ENCODE peak calls at places on chromosomes 1 and 21, in ten cellular contexts. D, P, Z, I, J, R, T, B, M and N are unnamed samples.

GRCh38 chr1:9413877-9414213 is 121.2 kb downstream of the SPSB1 start:
- DNase-seq in R (peak; percentile 96), B (no peak), I (no peak), Z (no peak), J (no peak), T (no peak), M (no peak), D (no peak), P (no peak), N (no peak)

GRCh38 chr1:15758953-15759661 is 512 bp downstream of the FBLIM1 start:
- DNase-seq in T (no peak), P (no peak), D (no peak), R (peak; percentile 46), I (no peak), B (no peak), M (no peak), Z (no peak), J (no peak), N (peak; percentile 46)

GRCh38 chr21:33231526-33231925 is 1.8 kb downstream of the IFNAR2 start:
- DNase-seq in M (no peak), D (no peak), B (no peak), P (no peak), Z (no peak), T (peak; percentile 70), I (no peak), J (no peak), R (no peak), N (no peak)

GRCh38 chr1:207020709-207021107 is 11.8 kb downstream of the C1orf116 start:
- DNase-seq in P (no peak), I (no peak), M (peak; percentile 88), J (no peak), B (no peak), R (no peak), Z (no peak), D (no peak), T (no peak), N (peak; percentile 82)

GRCh38 chr1:246726881-246727280 is 2.7 kb downstream of the SCCPDH start:
- DNase-seq in I (no peak), R (no peak), J (no peak), T (no peak), Z (no peak), P (no peak), M (no peak), B (no peak), D (no peak), N (no peak)

GRCh38 chr1:228900099-228900965 is 165.1 kb downstream of the RHOU start:
- DNase-seq in R (peak; percentile 4), P (no peak), D (no peak), Z (no peak), T (no peak), J (no peak), M (no peak), B (no peak), I (no peak), N (no peak)

GRCh38 chr1:174222166-174222949 is 63.0 kb downstream of the RABGAP1L start:
- DNase-seq in R (peak; percentile 72), J (no peak), P (no peak), M (peak; percentile 94), I (no peak), B (no peak), D (no peak), T (no peak), Z (no peak), N (peak; percentile 86)

GRCh38 chr21:42559326-42559725 is 45.7 kb downstream of the SLC37A1 start:
- DNase-seq in R (no peak), B (no peak), Z (no peak), M (no peak), I (no peak), J (no peak), D (no peak), T (no peak), P (no peak), N (no peak)

GRCh38 chr1:46131727-46132528 is 501 bp downstream of the PIK3R3 start:
- DNase-seq in B (no peak), R (peak; percentile 29), Z (peak; percentile 68), J (no peak), P (no peak), T (peak; percentile 15), D (no peak), I (peak; percentile 21), M (peak; percentile 33), N (peak; percentile 61)

GRCh38 chr1:109529895-109530456 is 9.7 kb upstream of the GPR61 start:
- DNase-seq in T (no peak), M (no peak), B (no peak), D (no peak), P (no peak), R (peak; percentile 53), Z (peak; percentile 44), I (no peak), J (no peak), N (no peak)

GRCh38 chr1:180888870-180889269 is 23.8 kb upstream of the KIAA1614 start:
- DNase-seq in I (no peak), P (no peak), B (no peak), R (no peak), M (no peak), J (no peak), Z (no peak), T (no peak), D (no peak), N (no peak)

GRCh38 chr1:229855999-229856650 is 210.9 kb upstream of the GALNT2 start:
- DNase-seq in D (no peak), T (peak; percentile 27), R (peak; percentile 14), Z (no peak), J (no peak), P (no peak), B (no peak), I (no peak), M (no peak), N (no peak)

GRCh38 chr1:234570741-234571140 is 39.2 kb downstream of the IRF2BP2 start:
- DNase-seq in Z (no peak), J (no peak), P (no peak), M (no peak), D (no peak), R (no peak), T (no peak), B (no peak), I (no peak), N (no peak)

GRCh38 chr1:91545506-91546300 is 45.1 kb downstream of the CDC7 start:
- DNase-seq in P (no peak), T (no peak), B (no peak), Z (no peak), J (no peak), M (no peak), I (no peak), D (no peak), R (no peak), N (no peak)

GRCh38 chr1:233608988-233609387 is 4.9 kb upstream of the KCNK1 start:
- DNase-seq in J (no peak), T (no peak), D (no peak), R (no peak), I (no peak), B (no peak), M (no peak), P (no peak), Z (no peak), N (no peak)

GRCh38 chr1:230401763-230402294 is 24.3 kb downstream of the PGBD5 start:
- DNase-seq in P (no peak), J (no peak), B (no peak), R (peak; percentile 72), Z (no peak), M (no peak), T (no peak), I (no peak), D (no peak), N (no peak)

GRCh38 chr1:224338150-224338838 is 8.3 kb upstream of the NVL start:
- DNase-seq in D (no peak), T (no peak), P (no peak), J (no peak), M (no peak), Z (no peak), R (peak; percentile 12), B (no peak), I (no peak), N (peak; percentile 4)

GRCh38 chr1:99673285-99673684 is 27.4 kb downstream of the PALMD start:
- DNase-seq in R (no peak), J (no peak), I (no peak), M (no peak), P (no peak), Z (no peak), T (no peak), B (no peak), D (no peak), N (no peak)

GRCh38 chr1:205321109-205321958 is at the start of gene NUAK2:
- DNase-seq in D (peak; percentile 79), J (peak; percentile 74), Z (peak; percentile 90), P (peak; percentile 71), R (peak; percentile 93), T (peak; percentile 79), I (peak; percentile 63), M (peak; percentile 84), B (peak; percentile 80), N (peak; percentile 94)

GRCh38 chr1:183195146-183195571 is 9.1 kb downstream of the LAMC2 start:
- DNase-seq in J (no peak), Z (no peak), M (peak; percentile 84), T (no peak), I (no peak), D (no peak), R (peak; percentile 59), P (no peak), B (no peak), N (peak; percentile 73)

GRCh38 chr1:198771562-198772153 is 132.8 kb downstream of the PTPRC start:
- DNase-seq in D (no peak), P (no peak), J (no peak), T (no peak), R (peak; percentile 38), M (no peak), Z (peak; percentile 68), I (no peak), B (no peak), N (peak; percentile 66)

GRCh38 chr1:85494074-85494956 is 29.4 kb upstream of the DDAH1 start:
- DNase-seq in R (peak; percentile 16), T (no peak), J (no peak), M (no peak), P (no peak), Z (no peak), I (no peak), B (no peak), D (no peak), N (no peak)

GRCh38 chr1:109438798-109439297 is 12.6 kb upstream of the PSMA5 start:
- DNase-seq in P (no peak), M (peak; percentile 38), T (no peak), I (no peak), D (no peak), B (no peak), J (no peak), R (peak; percentile 97), Z (no peak), N (peak; percentile 93)

GRCh38 chr1:83845437-83846071 is 153.4 kb downstream of the TTLL7 start:
- DNase-seq in I (no peak), M (no peak), R (peak; percentile 6), T (no peak), Z (peak; percentile 40), J (no peak), D (no peak), B (no peak), P (no peak), N (no peak)

GRCh38 chr1:87113313-87113712 is 198.9 kb downstream of the HS2ST1 start:
- DNase-seq in Z (no peak), D (no peak), M (no peak), J (no peak), R (peak; percentile 53), I (no peak), P (no peak), B (no peak), T (no peak), N (no peak)

GRCh38 chr21:43767980-43768867 is 7.9 kb downstream of the CSTB start:
- DNase-seq in R (peak; percentile 72), T (no peak), J (no peak), P (no peak), B (no peak), Z (no peak), D (no peak), I (no peak), M (peak; percentile 88), N (peak; percentile 86)

GRCh38 chr1:112803906-112804762 is 89.0 kb upstream of the PPM1J start:
- DNase-seq in I (peak; percentile 24), M (peak; percentile 35), Z (peak; percentile 44), P (no peak), D (peak; percentile 29), R (peak; percentile 75), J (peak; percentile 1), T (peak; percentile 66), B (peak; percentile 5), N (peak; percentile 82)

GRCh38 chr1:159581422-159581821 is 6.2 kb upstream of the APCS start:
- DNase-seq in B (no peak), J (no peak), R (no peak), Z (no peak), P (no peak), I (no peak), T (no peak), D (no peak), M (no peak), N (no peak)